ENCODE peak calls at places on chromosomes 1 and 21, in six cellular contexts. P is glomerular endothelial cell; C is H9; F is NCI-H1694 treated with DMSO at 0.1 percent for 48 hours; G is CD4-positive, alpha-beta memory T cell; T is stimulated activated CD8-positive, alpha-beta memory T cell treated with anti-CD3 and anti-CD28 coated beads, Interleukin-4, amount 100 ng/mL, for 1 hour. U is an unnamed sample.

GRCh38 chr1:156230102-156230501 is 11.9 kb upstream of the BGLAP start:
- DNase-seq in P (no peak), C (no peak), F (no peak), G (no peak), T (no peak), U (no peak)

GRCh38 chr1:71839876-71840275 is 442.5 kb downstream of the NEGR1 start:
- DNase-seq in P (no peak), C (no peak), F (no peak), G (no peak), T (no peak), U (no peak)

GRCh38 chr21:42063578-42064521 is 7.3 kb upstream of the UMODL1 start:
- DNase-seq in P (no peak), C (no peak), F (no peak), G (peak), T (no peak), U (no peak)

GRCh38 chr1:228968841-228969606 is 233.7 kb downstream of the RHOU start:
- DNase-seq in P (no peak), C (no peak), F (no peak), G (no peak), T (no peak), U (no peak)

GRCh38 chr1:55007626-55008025 is 8.9 kb downstream of the BSND start:
- DNase-seq in P (no peak), C (no peak), F (no peak), G (no peak), T (no peak), U (no peak)

GRCh38 chr1:67213164-67213563 is 46.9 kb downstream of the IL23R start:
- DNase-seq in P (no peak), C (peak), F (peak), G (no peak), T (no peak), U (peak)

GRCh38 chr1:162571696-162572095 is 10.2 kb downstream of the UAP1 start:
- DNase-seq in P (no peak), C (no peak), F (no peak), G (no peak), T (no peak), U (no peak)

GRCh38 chr1:241356519-241357365 is at the start of gene RGS7:
- DNase-seq in P (no peak), C (peak), F (peak), G (no peak), T (no peak), U (peak)

GRCh38 chr1:7561331-7561921 is 209.7 kb upstream of the VAMP3 start:
- DNase-seq in P (no peak), C (peak), F (no peak), G (no peak), T (no peak), U (peak)

U was measured in lung microvascular endothelial cell.